ENCODE peak calls at places on chromosome 10, in four cellular contexts. E, B, W and T are unnamed samples.

GRCh38 chr10:69456880-69457693 is 5.8 kb downstream of the TSPAN15 start:
- DNase-seq in E (no peak), B (peak; percentile 75), W (no peak), T (no peak)

GRCh38 chr10:103789771-103790201 is 65.6 kb downstream of the SH3PXD2A start:
- DNase-seq in E (no peak), B (no peak), W (no peak), T (no peak)

GRCh38 chr10:63071145-63071544 is 62.0 kb upstream of the NRBF2 start:
- DNase-seq in E (no peak), B (no peak), W (no peak), T (no peak)

GRCh38 chr10:93977442-93977841 is 16.3 kb upstream of the PLCE1 start:
- DNase-seq in E (no peak), B (no peak), W (no peak), T (no peak)

GRCh38 chr10:48455392-48456151 is 149.1 kb downstream of the MAPK8 start:
- DNase-seq in E (no peak), B (no peak), W (no peak), T (no peak)

GRCh38 chr10:129057856-129058663 is 409.0 kb upstream of the MGMT start:
- DNase-seq in E (no peak), B (no peak), W (no peak), T (no peak)

GRCh38 chr10:58797356-58797755 is 284.7 kb downstream of the BICC1 start:
- DNase-seq in E (no peak), B (no peak), W (no peak), T (no peak)

GRCh38 chr10:126059101-126059826 is 162.9 kb downstream of the FANK1 start:
- DNase-seq in E (no peak), B (no peak), W (no peak), T (no peak)

GRCh38 chr10:50362547-50363125 is 111.3 kb upstream of the ASAH2 start:
- DNase-seq in E (no peak), B (no peak), W (no peak), T (no peak)

GRCh38 chr10:28137907-28138880 is 139.3 kb upstream of the ODAD2 start:
- DNase-seq in E (no peak), B (no peak), W (peak; percentile 23), T (no peak)

GRCh38 chr10:5951721-5952407 is 25.5 kb downstream of the IL15RA start:
- DNase-seq in E (no peak), B (no peak), W (no peak), T (no peak)

GRCh38 chr10:71989658-71990454 is 25.7 kb downstream of the CHST3 start:
- DNase-seq in E (no peak), B (peak; percentile 9), W (no peak), T (no peak)

GRCh38 chr10:26372513-26373354 is 65.4 kb upstream of the APBB1IP start:
- DNase-seq in E (no peak), B (no peak), W (no peak), T (no peak)

GRCh38 chr10:48740023-48740707 is 55.5 kb downstream of the WDFY4 start:
- DNase-seq in E (no peak), B (no peak), W (no peak), T (no peak)

GRCh38 chr10:72875250-72876055 is 18.1 kb upstream of the OIT3 start:
- DNase-seq in E (no peak), B (no peak), W (no peak), T (no peak)

GRCh38 chr10:128274938-128275337 is 148.7 kb upstream of the MKI67 start:
- DNase-seq in E (peak; percentile 64), B (peak; percentile 70), W (no peak), T (no peak)

GRCh38 chr10:87940210-87940609 is 76.8 kb downstream of the PTEN start:
- DNase-seq in E (no peak), B (no peak), W (no peak), T (no peak)

GRCh38 chr10:126905776-126906703 is 812 bp downstream of the DOCK1 start:
- DNase-seq in E (peak; percentile 74), B (no peak), W (no peak), T (no peak)

GRCh38 chr10:79022565-79023488 is 45.9 kb upstream of the ZMIZ1 start:
- DNase-seq in E (peak; percentile 85), B (peak; percentile 87), W (no peak), T (no peak)

GRCh38 chr10:48470115-48470892 is 134.6 kb downstream of the ARHGAP22 start:
- DNase-seq in E (no peak), B (peak; percentile 33), W (no peak), T (no peak)

GRCh38 chr10:79282388-79282787 is 64.9 kb upstream of the PPIF start:
- DNase-seq in E (no peak), B (no peak), W (no peak), T (no peak)

GRCh38 chr10:48541144-48541795 is 63.6 kb downstream of the ARHGAP22 start:
- DNase-seq in E (no peak), B (no peak), W (no peak), T (no peak)

GRCh38 chr10:3548702-3549101 is 236.3 kb downstream of the KLF6 start:
- DNase-seq in E (no peak), B (no peak), W (no peak), T (no peak)

GRCh38 chr10:126207313-126207771 is 180.9 kb downstream of the ADAM12 start:
- DNase-seq in E (no peak), B (no peak), W (no peak), T (no peak)

GRCh38 chr10:74640134-74640533 is 186.3 kb upstream of the KAT6B start:
- DNase-seq in E (no peak), B (no peak), W (no peak), T (no peak)

GRCh38 chr10:57657164-57657765 is 610.4 kb downstream of the IPMK start:
- DNase-seq in E (no peak), B (no peak), W (peak; percentile 59), T (no peak)

GRCh38 chr10:120422459-120422858 is 34.6 kb upstream of the PLPP4 start:
- DNase-seq in E (no peak), B (no peak), W (peak; percentile 79), T (no peak)

GRCh38 chr10:109912335-109913282 is 10.7 kb downstream of the XPNPEP1 start:
- DNase-seq in E (no peak), B (no peak), W (no peak), T (no peak)

GRCh38 chr10:665579-666091 is 23.8 kb downstream of the DIP2C start:
- DNase-seq in E (peak; percentile 79), B (no peak), W (no peak), T (no peak)
- H3K4me3 ChIP-seq in E (peak overlapping the region; percentile 22), B (peak overlapping the region; percentile 12), W (no peak overlapping the region), T (peak overlapping the region; percentile 73)

GRCh38 chr10:18334116-18334867 is 194.1 kb downstream of the CACNB2 start:
- DNase-seq in E (no peak), B (no peak), W (no peak), T (no peak)

GRCh38 chr10:18332048-18332447 is 191.8 kb downstream of the CACNB2 start:
- DNase-seq in E (no peak), B (no peak), W (no peak), T (no peak)

GRCh38 chr10:18333616-18334015 is 193.4 kb downstream of the CACNB2 start:
- DNase-seq in E (no peak), B (no peak), W (no peak), T (no peak)

GRCh38 chr10:18328941-18329340 is 188.7 kb downstream of the CACNB2 start:
- DNase-seq in E (no peak), B (no peak), W (no peak), T (no peak)

GRCh38 chr10:18332484-18332883 is 192.3 kb downstream of the CACNB2 start:
- DNase-seq in E (no peak), B (no peak), W (no peak), T (no peak)
- H3K27ac ChIP-seq in E (no peak overlapping the region), B (no peak overlapping the region), W (no peak overlapping the region), T (no peak overlapping the region)

DNA sequence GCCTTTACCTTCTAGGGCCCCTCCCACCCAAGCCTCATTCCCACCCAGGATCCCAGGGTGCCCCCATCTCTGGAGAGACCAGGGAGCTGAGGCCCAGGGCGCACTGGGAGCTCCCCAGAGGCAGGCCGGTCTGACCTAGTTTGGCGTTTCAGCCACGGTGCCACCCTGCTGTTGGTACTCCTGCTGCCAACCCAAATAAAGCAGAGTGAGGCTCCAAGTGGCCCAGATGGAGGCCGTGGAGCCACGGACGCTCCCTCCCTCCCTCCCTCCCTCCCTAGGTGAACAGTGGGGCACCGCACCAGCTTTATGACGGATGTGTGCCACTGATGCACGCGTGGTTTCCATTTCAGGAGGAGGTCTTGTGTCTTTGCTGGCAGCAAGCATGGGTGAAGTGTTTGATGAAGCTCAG is 1.8 kb downstream of the INPP5A start:
- DNase-seq in E (peak; percentile 70), B (peak; percentile 81), W (no peak), T (peak; percentile 4)
- H3K4me3 ChIP-seq in E (peak overlapping the region; percentile 6), B (peak overlapping the region; percentile 81), W (peak overlapping the region; percentile 24), T (peak overlapping the region; percentile 94)

DNA sequence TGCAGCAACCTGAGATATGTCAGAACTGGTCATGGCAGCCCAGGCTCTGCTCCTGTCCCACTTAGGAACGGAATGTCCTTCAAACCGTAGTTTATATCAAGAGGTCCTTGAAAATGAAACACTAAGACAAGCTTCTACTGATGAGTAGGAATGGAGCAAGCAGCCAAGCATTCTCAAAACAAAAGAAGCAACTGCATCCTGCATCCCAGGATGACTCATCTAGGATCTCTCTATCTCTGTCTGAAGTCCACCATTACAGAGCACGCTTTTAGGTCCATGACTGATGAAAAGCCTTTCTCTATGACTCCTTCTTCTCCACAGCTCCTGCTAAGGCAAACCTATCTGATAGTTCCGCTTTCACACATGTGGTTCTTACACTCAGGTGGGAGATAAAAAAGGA is 16.3 kb downstream of the MBL2 start:
- DNase-seq in E (no peak), B (no peak), W (peak; percentile 7), T (no peak)
- H3K27ac ChIP-seq in E (no peak overlapping the region), B (no peak overlapping the region), W (no peak overlapping the region), T (no peak overlapping the region)

DNA sequence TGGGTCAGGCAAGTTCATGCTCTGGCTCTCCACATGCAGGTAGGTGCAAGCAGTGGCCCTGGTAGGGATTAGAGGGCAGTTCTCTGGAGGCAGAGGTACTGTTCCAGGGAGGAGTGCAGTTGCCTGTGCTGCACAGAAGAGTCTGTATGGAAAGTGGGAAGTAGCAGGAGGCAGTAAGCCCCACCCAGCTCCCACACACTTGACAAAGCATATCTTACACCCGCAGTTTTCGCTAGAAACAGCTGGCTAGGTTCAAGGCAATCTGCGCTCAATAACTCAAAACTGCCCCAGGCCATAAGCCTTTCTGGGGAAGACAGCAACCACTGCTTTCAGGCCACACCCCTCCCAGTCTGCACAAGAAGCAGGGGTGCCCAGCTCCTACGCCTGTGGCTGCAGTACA is 33.1 kb upstream of the ARMC3 start:
- DNase-seq in E (peak; percentile 36), B (no peak), W (no peak), T (no peak)
- H3K4me3 ChIP-seq in E (no peak overlapping the region), B (no peak overlapping the region), W (no peak overlapping the region), T (no peak overlapping the region)